ENCODE peak calls at places on chromosomes 3 and 15, in six cellular contexts. H, V, B, M, R and F are unnamed samples.

GRCh38 chr15:90364251-90364650 is 12.2 kb downstream of the ZNF774 start:
- DNase-seq in H (no peak), V (no peak), M (no peak), R (no peak), B (peak; percentile 70), F (no peak)

GRCh38 chr3:100254168-100254777 is 6.5 kb upstream of the TBC1D23 start:
- DNase-seq in H (no peak), M (peak; percentile 72), R (peak; percentile 17), B (peak; percentile 71), V (no peak), F (peak; percentile 72)

GRCh38 chr3:184981071-184981470 is 169.1 kb downstream of the VPS8 start:
- DNase-seq in V (no peak), M (no peak), B (no peak), R (no peak), H (no peak), F (no peak)

GRCh38 chr3:126361211-126361610 is 4.0 kb upstream of the KLF15 start:
- DNase-seq in V (no peak), B (no peak), M (no peak), H (peak; percentile 49), R (no peak), F (no peak)

GRCh38 chr3:112120485-112120836 is 12.6 kb downstream of the GCSAM start:
- DNase-seq in H (no peak), M (no peak), R (no peak), V (no peak), B (no peak), F (no peak)

GRCh38 chr3:60133269-60133877 is 1083.5 kb upstream of the CFAP20DC start:
- DNase-seq in R (no peak), H (no peak), V (no peak), B (no peak), M (no peak), F (no peak)

GRCh38 chr3:7607083-7607482 is 746.2 kb downstream of the GRM7 start:
- DNase-seq in R (no peak), V (no peak), H (no peak), B (no peak), M (no peak), F (no peak)

GRCh38 chr3:149603126-149604074 is 54.4 kb downstream of the WWTR1 start:
- DNase-seq in H (no peak), V (no peak), B (peak; percentile 79), M (no peak), R (no peak), F (no peak)

GRCh38 chr15:101675796-101676582 is 23.8 kb upstream of the TM2D3 start:
- DNase-seq in M (no peak), V (no peak), B (peak; percentile 96), H (no peak), R (no peak), F (peak; percentile 92)

GRCh38 chr3:103047640-103048370 is 613.0 kb downstream of the ZPLD1 start:
- DNase-seq in M (no peak), V (no peak), B (no peak), R (no peak), H (no peak), F (no peak)

GRCh38 chr3:140455476-140455875 is 222.4 kb upstream of the TRIM42 start:
- DNase-seq in V (no peak), H (no peak), R (no peak), M (no peak), B (no peak), F (no peak)

GRCh38 chr3:11452988-11453847 is 181.0 kb downstream of the ATG7 start:
- DNase-seq in B (peak; percentile 65), M (no peak), H (no peak), R (no peak), V (peak; percentile 25), F (peak; percentile 86)

GRCh38 chr3:8769088-8769822 is at the start of gene OXTR:
- DNase-seq in V (peak; percentile 27), B (peak; percentile 88), H (no peak), M (peak; percentile 79), R (peak; percentile 53), F (peak; percentile 66)

GRCh38 chr15:31758126-31758525 is 272.2 kb upstream of the CHRNA7 start:
- DNase-seq in R (no peak), B (peak; percentile 13), V (peak; percentile 86), H (no peak), M (peak; percentile 22), F (peak; percentile 94)

GRCh38 chr15:35302340-35302739 is 217.2 kb upstream of the NANOGP8 start:
- DNase-seq in R (no peak), M (no peak), H (no peak), B (no peak), V (no peak), F (no peak)

GRCh38 chr3:192884831-192885356 is 32.8 kb downstream of the MB21D2 start:
- DNase-seq in B (peak; percentile 58), H (no peak), M (no peak), V (peak; percentile 38), R (no peak), F (no peak)

GRCh38 chr3:12948891-12949711 is 107.7 kb upstream of the RPL32 start:
- DNase-seq in H (no peak), B (peak; percentile 77), V (no peak), M (no peak), R (peak; percentile 44), F (peak; percentile 70)

GRCh38 chr3:10370429-10370828 is 49.5 kb upstream of the SEC13 start:
- DNase-seq in R (no peak), M (no peak), B (peak; percentile 42), V (no peak), H (no peak), F (no peak)